ENCODE peak calls at places on chromosomes 7 and 10, in ten cellular contexts. One of them, this sample, is unnamed.
A peak's percentile ranks its signal among the peaks of the same experiment; 100 is the strongest.

GRCh38 chr10:4109469-4109868 is 324.5 kb upstream of the KLF6 start:
- DNase-seq in ovary: no peak
- DNase-seq in right lobe of liver: no peak
- DNase-seq in IMR-90: peak; percentile 66
- DNase-seq in heart left ventricle: no peak
- DNase-seq in K562: no peak
- DNase-seq in H1: no peak
- DNase-seq in A549: no peak
- DNase-seq in spleen: no peak
- DNase-seq in transverse colon: no peak
- DNase-seq in this sample: no peak

GRCh38 chr10:125538947-125539649 is 143.9 kb downstream of the TEX36 start:
- DNase-seq in ovary: no peak
- DNase-seq in right lobe of liver: no peak
- DNase-seq in IMR-90: no peak
- DNase-seq in heart left ventricle: no peak
- DNase-seq in K562: no peak
- DNase-seq in H1: no peak
- DNase-seq in A549: peak; percentile 10
- DNase-seq in spleen: no peak
- DNase-seq in transverse colon: peak; percentile 81
- DNase-seq in this sample: no peak

GRCh38 chr7:105581066-105581811 is at the start of gene EFCAB10:
- DNase-seq in ovary: no peak
- DNase-seq in right lobe of liver: peak; percentile 56
- DNase-seq in IMR-90: peak; percentile 38
- DNase-seq in heart left ventricle: peak; percentile 82
- DNase-seq in K562: no peak
- DNase-seq in H1: peak; percentile 88
- DNase-seq in A549: peak; percentile 88
- DNase-seq in spleen: peak; percentile 86
- DNase-seq in transverse colon: peak; percentile 60
- DNase-seq in this sample: no peak

GRCh38 chr7:24948739-24949138 is 31.2 kb downstream of the OSBPL3 start:
- DNase-seq in ovary: no peak
- DNase-seq in right lobe of liver: no peak
- DNase-seq in IMR-90: no peak
- DNase-seq in heart left ventricle: no peak
- DNase-seq in K562: no peak
- DNase-seq in H1: no peak
- DNase-seq in A549: no peak
- DNase-seq in spleen: no peak
- DNase-seq in transverse colon: no peak
- DNase-seq in this sample: no peak

GRCh38 chr10:132679217-132679595 is 106.7 kb downstream of the NKX6-2 start:
- DNase-seq in ovary: no peak
- DNase-seq in right lobe of liver: peak; percentile 5
- DNase-seq in IMR-90: no peak
- DNase-seq in heart left ventricle: no peak
- DNase-seq in K562: no peak
- DNase-seq in H1: no peak
- DNase-seq in A549: no peak
- DNase-seq in spleen: peak; percentile 68
- DNase-seq in transverse colon: no peak
- DNase-seq in this sample: peak; percentile 11

GRCh38 chr7:55533050-55533728 is 39.1 kb downstream of the VOPP1 start:
- DNase-seq in ovary: no peak
- DNase-seq in right lobe of liver: no peak
- DNase-seq in IMR-90: peak; percentile 86
- DNase-seq in heart left ventricle: no peak
- DNase-seq in K562: no peak
- DNase-seq in H1: no peak
- DNase-seq in A549: no peak
- DNase-seq in spleen: peak; percentile 85
- DNase-seq in transverse colon: peak; percentile 72
- DNase-seq in this sample: no peak

GRCh38 chr7:31696270-31696669 is 9.3 kb downstream of the PPP1R17 start:
- DNase-seq in ovary: no peak
- DNase-seq in right lobe of liver: no peak
- DNase-seq in IMR-90: no peak
- DNase-seq in heart left ventricle: no peak
- DNase-seq in K562: no peak
- DNase-seq in H1: no peak
- DNase-seq in A549: no peak
- DNase-seq in spleen: no peak
- DNase-seq in transverse colon: no peak
- DNase-seq in this sample: no peak

GRCh38 chr7:34247468-34247867 is 342.1 kb downstream of the BMPER start:
- DNase-seq in ovary: no peak
- DNase-seq in right lobe of liver: no peak
- DNase-seq in IMR-90: peak; percentile 33
- DNase-seq in heart left ventricle: no peak
- DNase-seq in K562: no peak
- DNase-seq in H1: no peak
- DNase-seq in A549: no peak
- DNase-seq in spleen: no peak
- DNase-seq in transverse colon: no peak
- DNase-seq in this sample: no peak

GRCh38 chr10:90227259-90227658 is 525.9 kb downstream of the KIF20B start:
- DNase-seq in ovary: no peak
- DNase-seq in right lobe of liver: no peak
- DNase-seq in IMR-90: peak; percentile 34
- DNase-seq in heart left ventricle: no peak
- DNase-seq in K562: no peak
- DNase-seq in H1: no peak
- DNase-seq in A549: no peak
- DNase-seq in spleen: no peak
- DNase-seq in transverse colon: no peak
- DNase-seq in this sample: no peak

GRCh38 chr7:39882148-39882784 is 67.8 kb upstream of the CDK13 start:
- DNase-seq in ovary: no peak
- DNase-seq in right lobe of liver: no peak
- DNase-seq in IMR-90: no peak
- DNase-seq in heart left ventricle: no peak
- DNase-seq in K562: no peak
- DNase-seq in H1: no peak
- DNase-seq in A549: no peak
- DNase-seq in spleen: no peak
- DNase-seq in transverse colon: no peak
- DNase-seq in this sample: no peak

GRCh38 chr10:95434583-95434982 is 126.6 kb downstream of the SORBS1 start:
- DNase-seq in ovary: no peak
- DNase-seq in right lobe of liver: no peak
- DNase-seq in IMR-90: no peak
- DNase-seq in heart left ventricle: no peak
- DNase-seq in K562: no peak
- DNase-seq in H1: no peak
- DNase-seq in A549: no peak
- DNase-seq in spleen: no peak
- DNase-seq in transverse colon: no peak
- DNase-seq in this sample: no peak

GRCh38 chr10:132498562-132499366 is 38.8 kb upstream of the INPP5A start:
- DNase-seq in ovary: no peak
- DNase-seq in right lobe of liver: no peak
- DNase-seq in IMR-90: no peak
- DNase-seq in heart left ventricle: no peak
- DNase-seq in K562: no peak
- DNase-seq in H1: no peak
- DNase-seq in A549: no peak
- DNase-seq in spleen: peak; percentile 28
- DNase-seq in transverse colon: no peak
- DNase-seq in this sample: peak; percentile 12

GRCh38 chr10:133195096-133195495 is 34.9 kb upstream of the UTF1 start:
- DNase-seq in ovary: no peak
- DNase-seq in right lobe of liver: peak; percentile 11
- DNase-seq in IMR-90: no peak
- DNase-seq in heart left ventricle: no peak
- DNase-seq in K562: no peak
- DNase-seq in H1: no peak
- DNase-seq in A549: no peak
- DNase-seq in spleen: no peak
- DNase-seq in transverse colon: no peak
- DNase-seq in this sample: no peak

GRCh38 chr10:74177140-74177677 is 26.2 kb downstream of the ADK start:
- DNase-seq in ovary: no peak
- DNase-seq in right lobe of liver: peak; percentile 68
- DNase-seq in IMR-90: peak; percentile 17
- DNase-seq in heart left ventricle: no peak
- DNase-seq in K562: peak; percentile 57
- DNase-seq in H1: no peak
- DNase-seq in A549: peak; percentile 27
- DNase-seq in spleen: peak; percentile 88
- DNase-seq in transverse colon: peak; percentile 45
- DNase-seq in this sample: no peak

GRCh38 chr7:98467570-98468312 is 66.9 kb upstream of the BAIAP2L1 start:
- DNase-seq in ovary: no peak
- DNase-seq in right lobe of liver: no peak
- DNase-seq in IMR-90: no peak
- DNase-seq in heart left ventricle: no peak
- DNase-seq in K562: no peak
- DNase-seq in H1: no peak
- DNase-seq in A549: peak; percentile 27
- DNase-seq in spleen: no peak
- DNase-seq in transverse colon: no peak
- DNase-seq in this sample: no peak

GRCh38 chr10:36172574-36172973 is 530.5 kb upstream of the FZD8 start:
- DNase-seq in ovary: no peak
- DNase-seq in right lobe of liver: no peak
- DNase-seq in IMR-90: peak; percentile 85
- DNase-seq in heart left ventricle: peak; percentile 61
- DNase-seq in K562: no peak
- DNase-seq in H1: no peak
- DNase-seq in A549: no peak
- DNase-seq in spleen: no peak
- DNase-seq in transverse colon: no peak
- DNase-seq in this sample: no peak

GRCh38 chr10:114271014-114271778 is 32.1 kb downstream of the VWA2 start:
- DNase-seq in ovary: no peak
- DNase-seq in right lobe of liver: no peak
- DNase-seq in IMR-90: no peak
- DNase-seq in heart left ventricle: peak; percentile 16
- DNase-seq in K562: no peak
- DNase-seq in H1: no peak
- DNase-seq in A549: no peak
- DNase-seq in spleen: no peak
- DNase-seq in transverse colon: peak; percentile 27
- DNase-seq in this sample: no peak

GRCh38 chr7:70736715-70737460 is 395.1 kb upstream of the GALNT17 start:
- DNase-seq in ovary: peak; percentile 20
- DNase-seq in right lobe of liver: no peak
- DNase-seq in IMR-90: peak; percentile 89
- DNase-seq in heart left ventricle: no peak
- DNase-seq in K562: no peak
- DNase-seq in H1: no peak
- DNase-seq in A549: no peak
- DNase-seq in spleen: no peak
- DNase-seq in transverse colon: no peak
- DNase-seq in this sample: peak; percentile 31

GRCh38 chr10:5524721-5525531 is at the start of gene CALML3:
- DNase-seq in ovary: no peak
- DNase-seq in right lobe of liver: no peak
- DNase-seq in IMR-90: no peak
- DNase-seq in heart left ventricle: peak; percentile 64
- DNase-seq in K562: no peak
- DNase-seq in H1: no peak
- DNase-seq in A549: no peak
- DNase-seq in spleen: peak; percentile 74
- DNase-seq in transverse colon: peak; percentile 24
- DNase-seq in this sample: no peak

GRCh38 chr7:95690367-95690947 is 81.9 kb upstream of the DYNC1I1 start:
- DNase-seq in ovary: no peak
- DNase-seq in right lobe of liver: no peak
- DNase-seq in IMR-90: peak; percentile 41
- DNase-seq in heart left ventricle: no peak
- DNase-seq in K562: peak; percentile 40
- DNase-seq in H1: no peak
- DNase-seq in A549: peak; percentile 73
- DNase-seq in spleen: no peak
- DNase-seq in transverse colon: no peak
- DNase-seq in this sample: no peak
- TF ChIP-seq CTCF in ovary: no peak
- TF ChIP-seq CTCF in right lobe of liver: peak; percentile 57
- TF ChIP-seq CTCF in IMR-90: peak; percentile 49
- TF ChIP-seq CTCF in heart left ventricle: peak; percentile 69
- TF ChIP-seq CTCF in K562: peak; percentile 65
- TF ChIP-seq CTCF in H1: peak; percentile 53
- TF ChIP-seq CTCF in A549: peak; percentile 99
- TF ChIP-seq CTCF in spleen: peak; percentile 52
- TF ChIP-seq CTCF in transverse colon: peak; percentile 79
- TF ChIP-seq CTCF in this sample: peak; percentile 63

GRCh38 chr7:109322833-109323232 is 753.2 kb downstream of the DNAJB9 start:
- DNase-seq in ovary: no peak
- DNase-seq in right lobe of liver: no peak
- DNase-seq in IMR-90: no peak
- DNase-seq in heart left ventricle: no peak
- DNase-seq in K562: no peak
- DNase-seq in H1: no peak
- DNase-seq in A549: peak; percentile 1
- DNase-seq in spleen: no peak
- DNase-seq in transverse colon: no peak
- DNase-seq in this sample: no peak
- H3K9me3 ChIP-seq in ovary: no peaks in the 10 kb centered on the region
- H3K9me3 ChIP-seq in right lobe of liver: no peaks in the 10 kb centered on the region
- H3K9me3 ChIP-seq in IMR-90: peaks cover 3% of the 10 kb centered on the region
- H3K9me3 ChIP-seq in heart left ventricle: no peaks in the 10 kb centered on the region
- H3K9me3 ChIP-seq in K562: no peaks in the 10 kb centered on the region
- H3K9me3 ChIP-seq in H1: no peaks in the 10 kb centered on the region
- H3K9me3 ChIP-seq in A549: no peaks in the 10 kb centered on the region
- H3K9me3 ChIP-seq in spleen: peaks cover 3% of the 10 kb centered on the region
- H3K9me3 ChIP-seq in transverse colon: no peaks in the 10 kb centered on the region
- H3K9me3 ChIP-seq in this sample: no peaks in the 10 kb centered on the region

DNA sequence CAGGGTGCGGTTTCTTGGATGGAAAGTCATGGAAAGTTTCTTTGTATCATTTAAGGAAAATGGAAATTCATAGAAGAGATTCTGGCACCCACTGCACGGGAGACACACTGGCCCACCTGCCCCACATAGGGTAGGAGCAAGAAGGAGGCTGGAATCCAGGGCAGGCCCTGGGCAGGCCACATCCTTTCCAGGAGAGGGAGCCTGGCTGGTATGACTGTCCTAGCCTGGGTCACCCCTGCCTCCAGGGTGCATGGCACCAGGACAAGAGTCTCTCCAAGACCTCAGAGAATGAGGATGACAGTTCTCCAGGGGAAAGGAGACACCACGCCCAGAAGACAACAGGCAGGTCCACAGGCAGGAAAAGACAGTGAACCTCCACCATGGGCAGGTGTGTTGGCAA is 297.2 kb downstream of the TCERG1L start:
- DNase-seq in ovary: no peak
- DNase-seq in right lobe of liver: no peak
- DNase-seq in IMR-90: no peak
- DNase-seq in heart left ventricle: no peak
- DNase-seq in K562: no peak
- DNase-seq in H1: no peak
- DNase-seq in A549: no peak
- DNase-seq in spleen: peak; percentile 69
- DNase-seq in transverse colon: no peak
- DNase-seq in this sample: no peak
- TF ChIP-seq POLR2A in ovary: no peak
- TF ChIP-seq POLR2A in right lobe of liver: no peak
- TF ChIP-seq POLR2A in IMR-90: no peak
- TF ChIP-seq POLR2A in heart left ventricle: no peak
- TF ChIP-seq POLR2A in K562: no peak
- TF ChIP-seq POLR2A in H1: no peak
- TF ChIP-seq POLR2A in A549: no peak
- TF ChIP-seq POLR2A in spleen: no peak
- TF ChIP-seq POLR2A in transverse colon: no peak
- TF ChIP-seq POLR2A in this sample: no peak

GRCh38 chr10:11165591-11166543 is 148.2 kb downstream of the CELF2 start:
- DNase-seq in ovary: peak; percentile 79
- DNase-seq in right lobe of liver: peak; percentile 31
- DNase-seq in IMR-90: no peak
- DNase-seq in heart left ventricle: peak; percentile 82
- DNase-seq in K562: peak; percentile 84
- DNase-seq in H1: no peak
- DNase-seq in A549: no peak
- DNase-seq in spleen: peak; percentile 90
- DNase-seq in transverse colon: peak; percentile 63
- DNase-seq in this sample: peak; percentile 67
- TF ChIP-seq CTCF in ovary: no peak
- TF ChIP-seq CTCF in right lobe of liver: no peak
- TF ChIP-seq CTCF in IMR-90: peak; percentile 10
- TF ChIP-seq CTCF in heart left ventricle: no peak
- TF ChIP-seq CTCF in K562: peak; percentile 48
- TF ChIP-seq CTCF in H1: peak; percentile 53
- TF ChIP-seq CTCF in A549: no peak
- TF ChIP-seq CTCF in spleen: peak; percentile 83
- TF ChIP-seq CTCF in transverse colon: peak; percentile 59
- TF ChIP-seq CTCF in this sample: no peak

This sample was measured in uterus.